ENCODE peak calls at places on chromosomes 6 and 20, in four cellular contexts. U is left ventricle myocardium inferior, E is WERI-Rb-1, S is Right ventricle myocardium superior. O is an unnamed sample.

GRCh38 chr6:30394139-30394538 is 49.2 kb downstream of the RPP21 start:
- DNase-seq in U (no peak), S (no peak), E (no peak), O (no peak)

GRCh38 chr20:58109126-58109880 is 119.2 kb downstream of the ANKRD60 start:
- DNase-seq in S (no peak), E (no peak), U (no peak), O (no peak)

GRCh38 chr6:28880894-28881780 is 42.6 kb downstream of the TRIM27 start:
- DNase-seq in E (peak), U (peak), S (peak), O (peak)

GRCh38 chr6:130500693-130501092 is 134.9 kb downstream of the TMEM200A start:
- DNase-seq in S (no peak), E (no peak), U (no peak), O (no peak)

GRCh38 chr20:4876731-4877130 is 124.6 kb downstream of the SLC23A2 start:
- DNase-seq in S (no peak), E (no peak), U (no peak), O (no peak)

GRCh38 chr20:1212607-1213396 is 9.5 kb downstream of the C20orf202 start:
- DNase-seq in U (peak), E (peak), S (peak), O (peak)

GRCh38 chr6:47207261-47207660 is 102.4 kb downstream of the TNFRSF21 start:
- DNase-seq in E (no peak), S (no peak), U (no peak), O (no peak)

GRCh38 chr6:166625356-166625755 is 1.7 kb downstream of the RPS6KA2 start:
- DNase-seq in U (no peak), S (no peak), E (no peak), O (no peak)

GRCh38 chr6:13297391-13297790 is 30.9 kb downstream of the TBC1D7 start:
- DNase-seq in E (no peak), S (no peak), U (no peak), O (no peak)

GRCh38 chr6:134630468-134631180 is 312.7 kb upstream of the SGK1 start:
- DNase-seq in E (no peak), U (no peak), S (no peak), O (no peak)

GRCh38 chr6:112287836-112288235 is 33.5 kb upstream of the LAMA4 start:
- DNase-seq in E (no peak), U (no peak), S (no peak), O (no peak)

GRCh38 chr6:135182120-135182992 is 1.2 kb downstream of the MYB start:
- DNase-seq in U (no peak), S (peak), E (peak), O (peak)

GRCh38 chr6:49462071-49462470 is 982 bp downstream of the MMUT start:
- DNase-seq in U (no peak), E (no peak), S (no peak), O (no peak)

GRCh38 chr6:75748743-75749538 is at the start of gene MYO6:
- DNase-seq in U (peak), S (peak), E (peak), O (peak)

GRCh38 chr20:32481311-32482103 is 103.6 kb downstream of the NOL4L start:
- DNase-seq in S (peak), U (no peak), E (peak), O (no peak)

GRCh38 chr6:16816891-16817290 is 55.6 kb upstream of the ATXN1 start:
- DNase-seq in E (no peak), S (no peak), U (no peak), O (no peak)

GRCh38 chr20:7770578-7770977 is 169.7 kb downstream of the HAO1 start:
- DNase-seq in S (no peak), E (no peak), U (no peak), O (no peak)

GRCh38 chr20:36477475-36477874 is 63.8 kb upstream of the MYL9 start:
- DNase-seq in E (no peak), U (no peak), S (no peak), O (no peak)

GRCh38 chr6:15861486-15861885 is 198.7 kb upstream of the DTNBP1 start:
- DNase-seq in S (no peak), U (no peak), E (no peak), O (no peak)

GRCh38 chr20:41776450-41776849 is 158.3 kb upstream of the CHD6 start:
- DNase-seq in U (no peak), S (no peak), E (peak), O (no peak)

GRCh38 chr20:63086421-63087235 is 79.9 kb upstream of the BHLHE23 start:
- DNase-seq in S (peak), U (peak), E (peak), O (peak)

GRCh38 chr20:36542019-36542488 is 735 bp downstream of the MYL9 start:
- DNase-seq in S (peak), E (peak), U (no peak), O (no peak)

GRCh38 chr6:170250451-170250850 is 40.4 kb downstream of the DLL1 start:
- DNase-seq in S (no peak), U (no peak), E (no peak), O (no peak)

GRCh38 chr20:50915424-50915823 is 15.8 kb downstream of the ADNP start:
- DNase-seq in U (no peak), E (no peak), S (no peak), O (no peak)

GRCh38 chr6:17653198-17653881 is 53.2 kb downstream of the FAM8A1 start:
- DNase-seq in S (no peak), U (no peak), E (no peak), O (no peak)

GRCh38 chr6:42088101-42088591 is 37.8 kb downstream of the TAF8 start:
- DNase-seq in S (peak), U (peak), E (no peak), O (peak)

GRCh38 chr6:30819287-30819917 is 64.9 kb upstream of the DDR1 start:
- DNase-seq in U (no peak), S (no peak), E (no peak), O (no peak)

GRCh38 chr20:11271319-11271718 is 597.5 kb upstream of the JAG1 start:
- DNase-seq in S (no peak), E (peak), U (no peak), O (peak)

GRCh38 chr6:108562503-108562993 is 1.8 kb downstream of the FOXO3 start:
- DNase-seq in S (peak), E (peak), U (peak), O (peak)

GRCh38 chr6:18138906-18139305 is 16.0 kb downstream of the TPMT start:
- DNase-seq in E (no peak), S (no peak), U (no peak), O (no peak)

GRCh38 chr20:40685349-40685748 is 3.7 kb downstream of the MAFB start:
- DNase-seq in E (no peak), U (no peak), S (no peak), O (no peak)

GRCh38 chr20:20547221-20547875 is 165.1 kb downstream of the RALGAPA2 start:
- DNase-seq in S (no peak), U (no peak), E (no peak), O (no peak)

GRCh38 chr6:13724174-13724573 is 12.5 kb upstream of the RANBP9 start:
- DNase-seq in S (no peak), U (no peak), E (no peak), O (no peak)

GRCh38 chr20:3724356-3724755 is 8.1 kb upstream of the HSPA12B start:
- DNase-seq in S (no peak), U (no peak), E (no peak), O (no peak)

GRCh38 chr6:135186255-135186654 is 5.1 kb downstream of the MYB start:
- DNase-seq in E (no peak), S (no peak), U (no peak), O (no peak)

GRCh38 chr6:113645576-113645970 is 211.6 kb upstream of the MARCKS start:
- DNase-seq in E (no peak), S (no peak), U (no peak), O (peak)

GRCh38 chr6:1993049-1993448 is 252.4 kb downstream of the GMDS start:
- DNase-seq in E (no peak), U (no peak), S (no peak), O (no peak)

GRCh38 chr20:50001784-50002311 is 19.1 kb downstream of the SNAI1 start:
- DNase-seq in E (no peak), U (no peak), S (no peak), O (no peak)

GRCh38 chr20:17648782-17649730 is 33.0 kb downstream of the RRBP1 start:
- DNase-seq in E (peak), S (peak), U (no peak), O (peak)

O was measured in body of pancreas.